ENCODE peak calls at places on chromosomes 2 and 18, in seven cellular contexts. One of them, this sample, is unnamed.

GRCh38 chr2:11672404-11672803 is 2.4 kb upstream of the NTSR2 start:
- DNase-seq in activated CD8-positive, alpha-beta T cell treated with anti-CD3 and anti-CD28 coated beads for 36 hours: no peak
- DNase-seq in WERI-Rb-1: no peak
- DNase-seq in psoas muscle: no peak
- DNase-seq in prostate gland: no peak
- DNase-seq in dorsolateral prefrontal cortex: no peak
- DNase-seq in uterus: no peak
- DNase-seq in this sample: no peak

GRCh38 chr18:37383036-37383788 is 182.4 kb downstream of the CELF4 start:
- DNase-seq in activated CD8-positive, alpha-beta T cell treated with anti-CD3 and anti-CD28 coated beads for 36 hours: no peak
- DNase-seq in WERI-Rb-1: no peak
- DNase-seq in psoas muscle: no peak
- DNase-seq in prostate gland: no peak
- DNase-seq in dorsolateral prefrontal cortex: no peak
- DNase-seq in uterus: no peak
- DNase-seq in this sample: no peak

GRCh38 chr2:50850290-50850969 is 181.5 kb downstream of the NRXN1 start:
- DNase-seq in activated CD8-positive, alpha-beta T cell treated with anti-CD3 and anti-CD28 coated beads for 36 hours: no peak
- DNase-seq in WERI-Rb-1: no peak
- DNase-seq in psoas muscle: no peak
- DNase-seq in prostate gland: no peak
- DNase-seq in dorsolateral prefrontal cortex: no peak
- DNase-seq in uterus: no peak
- DNase-seq in this sample: no peak

GRCh38 chr2:101223814-101224231 is 28.9 kb upstream of the CNOT11 start:
- DNase-seq in activated CD8-positive, alpha-beta T cell treated with anti-CD3 and anti-CD28 coated beads for 36 hours: peak; percentile 72
- DNase-seq in WERI-Rb-1: no peak
- DNase-seq in psoas muscle: no peak
- DNase-seq in prostate gland: no peak
- DNase-seq in dorsolateral prefrontal cortex: no peak
- DNase-seq in uterus: no peak
- DNase-seq in this sample: no peak

GRCh38 chr2:56811401-56811800 is 627.6 kb downstream of the CCDC85A start:
- DNase-seq in activated CD8-positive, alpha-beta T cell treated with anti-CD3 and anti-CD28 coated beads for 36 hours: no peak
- DNase-seq in WERI-Rb-1: no peak
- DNase-seq in psoas muscle: no peak
- DNase-seq in prostate gland: no peak
- DNase-seq in dorsolateral prefrontal cortex: no peak
- DNase-seq in uterus: no peak
- DNase-seq in this sample: no peak

GRCh38 chr2:236944561-236944960 is 141.1 kb upstream of the COPS8 start:
- DNase-seq in activated CD8-positive, alpha-beta T cell treated with anti-CD3 and anti-CD28 coated beads for 36 hours: no peak
- DNase-seq in WERI-Rb-1: no peak
- DNase-seq in psoas muscle: no peak
- DNase-seq in prostate gland: no peak
- DNase-seq in dorsolateral prefrontal cortex: no peak
- DNase-seq in uterus: no peak
- DNase-seq in this sample: no peak

GRCh38 chr18:26804474-26804873 is 61.0 kb downstream of the AQP4 start:
- DNase-seq in activated CD8-positive, alpha-beta T cell treated with anti-CD3 and anti-CD28 coated beads for 36 hours: no peak
- DNase-seq in WERI-Rb-1: peak; percentile 31
- DNase-seq in psoas muscle: no peak
- DNase-seq in prostate gland: no peak
- DNase-seq in dorsolateral prefrontal cortex: peak; percentile 21
- DNase-seq in uterus: no peak
- DNase-seq in this sample: no peak

GRCh38 chr2:231985823-231986261 is 24.3 kb downstream of the DIS3L2 start:
- DNase-seq in activated CD8-positive, alpha-beta T cell treated with anti-CD3 and anti-CD28 coated beads for 36 hours: peak; percentile 24
- DNase-seq in WERI-Rb-1: no peak
- DNase-seq in psoas muscle: no peak
- DNase-seq in prostate gland: no peak
- DNase-seq in dorsolateral prefrontal cortex: no peak
- DNase-seq in uterus: no peak
- DNase-seq in this sample: no peak

GRCh38 chr2:20561703-20562454 is 89.0 kb downstream of the HS1BP3 start:
- DNase-seq in activated CD8-positive, alpha-beta T cell treated with anti-CD3 and anti-CD28 coated beads for 36 hours: no peak
- DNase-seq in WERI-Rb-1: no peak
- DNase-seq in psoas muscle: no peak
- DNase-seq in prostate gland: no peak
- DNase-seq in dorsolateral prefrontal cortex: no peak
- DNase-seq in uterus: peak; percentile 11
- DNase-seq in this sample: no peak

GRCh38 chr2:152508446-152508845 is 173.5 kb downstream of the FMNL2 start:
- DNase-seq in activated CD8-positive, alpha-beta T cell treated with anti-CD3 and anti-CD28 coated beads for 36 hours: no peak
- DNase-seq in WERI-Rb-1: no peak
- DNase-seq in psoas muscle: no peak
- DNase-seq in prostate gland: no peak
- DNase-seq in dorsolateral prefrontal cortex: no peak
- DNase-seq in uterus: no peak
- DNase-seq in this sample: no peak

GRCh38 chr2:176455865-176456291 is 186.6 kb downstream of the MTX2 start:
- DNase-seq in activated CD8-positive, alpha-beta T cell treated with anti-CD3 and anti-CD28 coated beads for 36 hours: no peak
- DNase-seq in WERI-Rb-1: peak; percentile 29
- DNase-seq in psoas muscle: peak; percentile 60
- DNase-seq in prostate gland: no peak
- DNase-seq in dorsolateral prefrontal cortex: no peak
- DNase-seq in uterus: peak; percentile 71
- DNase-seq in this sample: no peak

GRCh38 chr2:162244559-162245031 is 1.4 kb upstream of the FAP start:
- DNase-seq in activated CD8-positive, alpha-beta T cell treated with anti-CD3 and anti-CD28 coated beads for 36 hours: no peak
- DNase-seq in WERI-Rb-1: no peak
- DNase-seq in psoas muscle: peak; percentile 29
- DNase-seq in prostate gland: no peak
- DNase-seq in dorsolateral prefrontal cortex: no peak
- DNase-seq in uterus: peak; percentile 52
- DNase-seq in this sample: no peak

GRCh38 chr2:199757466-199757865 is 93.5 kb downstream of the FTCDNL1 start:
- DNase-seq in activated CD8-positive, alpha-beta T cell treated with anti-CD3 and anti-CD28 coated beads for 36 hours: no peak
- DNase-seq in WERI-Rb-1: no peak
- DNase-seq in psoas muscle: peak; percentile 34
- DNase-seq in prostate gland: peak; percentile 67
- DNase-seq in dorsolateral prefrontal cortex: peak; percentile 73
- DNase-seq in uterus: peak; percentile 19
- DNase-seq in this sample: no peak

GRCh38 chr2:156343096-156343939 is 10.8 kb upstream of the NR4A2 start:
- DNase-seq in activated CD8-positive, alpha-beta T cell treated with anti-CD3 and anti-CD28 coated beads for 36 hours: no peak
- DNase-seq in WERI-Rb-1: no peak
- DNase-seq in psoas muscle: no peak
- DNase-seq in prostate gland: no peak
- DNase-seq in dorsolateral prefrontal cortex: no peak
- DNase-seq in uterus: no peak
- DNase-seq in this sample: no peak

GRCh38 chr2:72981516-72981915 is 64.2 kb downstream of the EMX1 start:
- DNase-seq in activated CD8-positive, alpha-beta T cell treated with anti-CD3 and anti-CD28 coated beads for 36 hours: no peak
- DNase-seq in WERI-Rb-1: no peak
- DNase-seq in psoas muscle: no peak
- DNase-seq in prostate gland: no peak
- DNase-seq in dorsolateral prefrontal cortex: no peak
- DNase-seq in uterus: no peak
- DNase-seq in this sample: no peak

GRCh38 chr2:237686659-237687136 is 59.3 kb downstream of the LRRFIP1 start:
- DNase-seq in activated CD8-positive, alpha-beta T cell treated with anti-CD3 and anti-CD28 coated beads for 36 hours: no peak
- DNase-seq in WERI-Rb-1: peak; percentile 28
- DNase-seq in psoas muscle: no peak
- DNase-seq in prostate gland: no peak
- DNase-seq in dorsolateral prefrontal cortex: no peak
- DNase-seq in uterus: no peak
- DNase-seq in this sample: no peak

GRCh38 chr2:159098374-159098773 is 129.9 kb downstream of the TANC1 start:
- DNase-seq in activated CD8-positive, alpha-beta T cell treated with anti-CD3 and anti-CD28 coated beads for 36 hours: no peak
- DNase-seq in WERI-Rb-1: no peak
- DNase-seq in psoas muscle: no peak
- DNase-seq in prostate gland: no peak
- DNase-seq in dorsolateral prefrontal cortex: no peak
- DNase-seq in uterus: no peak
- DNase-seq in this sample: no peak

GRCh38 chr2:33518200-33518599 is 41.8 kb downstream of the RASGRP3 start:
- DNase-seq in activated CD8-positive, alpha-beta T cell treated with anti-CD3 and anti-CD28 coated beads for 36 hours: no peak
- DNase-seq in WERI-Rb-1: no peak
- DNase-seq in psoas muscle: no peak
- DNase-seq in prostate gland: no peak
- DNase-seq in dorsolateral prefrontal cortex: no peak
- DNase-seq in uterus: no peak
- DNase-seq in this sample: no peak

GRCh38 chr2:64910972-64911433 is 78.2 kb upstream of the SLC1A4 start:
- DNase-seq in activated CD8-positive, alpha-beta T cell treated with anti-CD3 and anti-CD28 coated beads for 36 hours: peak; percentile 49
- DNase-seq in WERI-Rb-1: peak; percentile 42
- DNase-seq in psoas muscle: no peak
- DNase-seq in prostate gland: no peak
- DNase-seq in dorsolateral prefrontal cortex: no peak
- DNase-seq in uterus: no peak
- DNase-seq in this sample: no peak

GRCh38 chr2:74267068-74267467 is 68.7 kb downstream of the MTHFD2 start:
- DNase-seq in activated CD8-positive, alpha-beta T cell treated with anti-CD3 and anti-CD28 coated beads for 36 hours: peak; percentile 83
- DNase-seq in WERI-Rb-1: peak; percentile 65
- DNase-seq in psoas muscle: no peak
- DNase-seq in prostate gland: no peak
- DNase-seq in dorsolateral prefrontal cortex: no peak
- DNase-seq in uterus: no peak
- DNase-seq in this sample: no peak

GRCh38 chr18:23800902-23801301 is 111.6 kb downstream of the LAMA3 start:
- DNase-seq in activated CD8-positive, alpha-beta T cell treated with anti-CD3 and anti-CD28 coated beads for 36 hours: no peak
- DNase-seq in WERI-Rb-1: no peak
- DNase-seq in psoas muscle: no peak
- DNase-seq in prostate gland: no peak
- DNase-seq in dorsolateral prefrontal cortex: no peak
- DNase-seq in uterus: no peak
- DNase-seq in this sample: no peak
- TF ChIP-seq CTCF in activated CD8-positive, alpha-beta T cell treated with anti-CD3 and anti-CD28 coated beads for 36 hours: no peak
- TF ChIP-seq CTCF in WERI-Rb-1: no peak
- TF ChIP-seq CTCF in psoas muscle: no peak
- TF ChIP-seq CTCF in prostate gland: no peak
- TF ChIP-seq CTCF in dorsolateral prefrontal cortex: no peak
- TF ChIP-seq CTCF in uterus: no peak
- TF ChIP-seq CTCF in this sample: no peak

DNA sequence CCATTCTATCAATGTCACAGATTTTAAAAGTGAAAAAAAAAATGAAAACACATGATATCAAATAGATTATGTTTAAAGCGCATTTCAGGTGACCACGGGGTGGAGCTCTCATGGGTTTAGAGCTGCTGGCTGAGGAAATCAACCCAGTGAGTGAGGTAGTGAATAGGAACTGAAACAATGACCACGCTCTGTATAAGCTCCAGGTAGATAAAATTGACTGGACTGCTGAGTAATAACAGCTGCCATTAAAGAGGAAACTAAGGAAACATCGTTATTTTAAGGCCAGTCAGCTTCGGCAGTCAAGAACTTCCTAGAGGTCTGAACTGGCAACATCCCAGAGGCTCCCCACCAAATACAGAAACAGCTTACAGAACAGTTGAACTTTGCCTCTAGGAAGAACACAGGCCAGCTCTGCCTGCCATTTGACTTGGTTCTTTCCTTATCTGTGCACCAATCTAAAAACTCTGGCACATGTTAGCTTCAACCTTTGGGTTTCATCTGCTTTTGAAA is 185.9 kb downstream of the PDE1A start:
- DNase-seq in activated CD8-positive, alpha-beta T cell treated with anti-CD3 and anti-CD28 coated beads for 36 hours: peak; percentile 51
- DNase-seq in WERI-Rb-1: peak; percentile 41
- DNase-seq in psoas muscle: no peak
- DNase-seq in prostate gland: no peak
- DNase-seq in dorsolateral prefrontal cortex: no peak
- DNase-seq in uterus: peak; percentile 19
- DNase-seq in this sample: no peak
- TF ChIP-seq CTCF in activated CD8-positive, alpha-beta T cell treated with anti-CD3 and anti-CD28 coated beads for 36 hours: peak; percentile 22
- TF ChIP-seq CTCF in WERI-Rb-1: peak; percentile 51
- TF ChIP-seq CTCF in psoas muscle: no peak
- TF ChIP-seq CTCF in prostate gland: peak; percentile 24
- TF ChIP-seq CTCF in dorsolateral prefrontal cortex: peak; percentile 52
- TF ChIP-seq CTCF in uterus: no peak
- TF ChIP-seq CTCF in this sample: peak; percentile 60

GRCh38 chr2:228699888-228700287 is 518.4 kb upstream of the SPHKAP start:
- DNase-seq in activated CD8-positive, alpha-beta T cell treated with anti-CD3 and anti-CD28 coated beads for 36 hours: no peak
- DNase-seq in WERI-Rb-1: no peak
- DNase-seq in psoas muscle: no peak
- DNase-seq in prostate gland: no peak
- DNase-seq in dorsolateral prefrontal cortex: no peak
- DNase-seq in uterus: no peak
- DNase-seq in this sample: no peak

GRCh38 chr2:228698963-228699362 is 517.5 kb upstream of the SPHKAP start:
- DNase-seq in activated CD8-positive, alpha-beta T cell treated with anti-CD3 and anti-CD28 coated beads for 36 hours: no peak
- DNase-seq in WERI-Rb-1: no peak
- DNase-seq in psoas muscle: no peak
- DNase-seq in prostate gland: no peak
- DNase-seq in dorsolateral prefrontal cortex: no peak
- DNase-seq in uterus: no peak
- DNase-seq in this sample: no peak

GRCh38 chr2:228697456-228697855 is 516.0 kb upstream of the SPHKAP start:
- DNase-seq in activated CD8-positive, alpha-beta T cell treated with anti-CD3 and anti-CD28 coated beads for 36 hours: no peak
- DNase-seq in WERI-Rb-1: no peak
- DNase-seq in psoas muscle: no peak
- DNase-seq in prostate gland: no peak
- DNase-seq in dorsolateral prefrontal cortex: no peak
- DNase-seq in uterus: no peak
- DNase-seq in this sample: no peak

GRCh38 chr2:228700638-228701037 is 519.2 kb upstream of the SPHKAP start:
- DNase-seq in activated CD8-positive, alpha-beta T cell treated with anti-CD3 and anti-CD28 coated beads for 36 hours: no peak
- DNase-seq in WERI-Rb-1: no peak
- DNase-seq in psoas muscle: no peak
- DNase-seq in prostate gland: no peak
- DNase-seq in dorsolateral prefrontal cortex: no peak
- DNase-seq in uterus: no peak
- DNase-seq in this sample: no peak

GRCh38 chr2:228699400-228699799 is 517.9 kb upstream of the SPHKAP start:
- DNase-seq in activated CD8-positive, alpha-beta T cell treated with anti-CD3 and anti-CD28 coated beads for 36 hours: no peak
- DNase-seq in WERI-Rb-1: no peak
- DNase-seq in psoas muscle: no peak
- DNase-seq in prostate gland: no peak
- DNase-seq in dorsolateral prefrontal cortex: no peak
- DNase-seq in uterus: no peak
- DNase-seq in this sample: no peak
- TF ChIP-seq CTCF in activated CD8-positive, alpha-beta T cell treated with anti-CD3 and anti-CD28 coated beads for 36 hours: no peak
- TF ChIP-seq CTCF in WERI-Rb-1: no peak
- TF ChIP-seq CTCF in psoas muscle: no peak
- TF ChIP-seq CTCF in prostate gland: no peak
- TF ChIP-seq CTCF in dorsolateral prefrontal cortex: no peak
- TF ChIP-seq CTCF in uterus: peak; percentile 36
- TF ChIP-seq CTCF in this sample: no peak

DNA sequence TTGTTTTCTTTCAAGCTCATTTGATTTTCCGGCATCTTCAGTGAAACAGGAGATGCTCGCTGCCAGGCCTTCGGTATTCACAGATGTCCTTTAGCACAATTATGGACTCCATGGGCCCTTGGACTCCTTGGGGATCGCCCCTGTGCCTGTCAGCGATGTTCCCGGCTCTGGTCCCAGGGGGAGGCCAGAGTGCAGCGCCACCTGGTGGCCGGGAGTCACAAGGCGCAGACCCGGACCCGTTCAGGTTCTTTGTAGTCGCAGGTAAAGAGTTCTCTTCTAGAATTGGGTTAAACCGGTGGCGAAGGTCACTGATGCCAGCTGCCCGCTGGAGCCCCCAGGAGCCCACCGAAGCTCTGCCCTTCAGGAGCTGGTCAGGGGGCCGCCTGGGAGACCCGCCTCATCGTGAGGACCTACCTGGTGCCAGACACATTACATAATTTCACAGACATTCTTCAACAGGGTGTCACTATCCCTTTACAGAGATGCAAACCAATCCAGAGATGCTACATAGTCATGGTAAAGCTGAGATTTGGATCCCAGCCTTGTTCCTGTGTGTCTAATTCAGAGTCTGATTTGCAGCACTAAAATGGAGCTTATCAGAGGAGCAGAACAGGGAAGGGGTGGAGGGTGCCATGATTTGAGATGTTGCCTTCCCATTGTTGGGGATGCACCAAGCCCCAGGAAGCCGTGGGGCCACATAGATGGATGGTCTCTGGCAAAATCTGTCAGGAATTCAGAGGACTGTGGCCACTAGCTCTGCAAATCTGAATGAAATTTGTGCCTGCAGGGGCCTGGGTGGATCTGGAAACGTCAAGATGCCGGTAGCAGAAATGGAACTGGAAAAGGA is 6.0 kb upstream of the INPP5D start:
- DNase-seq in activated CD8-positive, alpha-beta T cell treated with anti-CD3 and anti-CD28 coated beads for 36 hours: peak; percentile 83
- DNase-seq in WERI-Rb-1: peak; percentile 72
- DNase-seq in psoas muscle: peak; percentile 62
- DNase-seq in prostate gland: peak; percentile 36
- DNase-seq in dorsolateral prefrontal cortex: peak; percentile 63
- DNase-seq in uterus: peak; percentile 28
- DNase-seq in this sample: peak; percentile 63
- TF ChIP-seq CTCF in activated CD8-positive, alpha-beta T cell treated with anti-CD3 and anti-CD28 coated beads for 36 hours: peak; percentile 96
- TF ChIP-seq CTCF in WERI-Rb-1: peak; percentile 87
- TF ChIP-seq CTCF in psoas muscle: peak; percentile 85
- TF ChIP-seq CTCF in prostate gland: peak; percentile 90
- TF ChIP-seq CTCF in dorsolateral prefrontal cortex: peak; percentile 95
- TF ChIP-seq CTCF in uterus: peak; percentile 56
- TF ChIP-seq CTCF in this sample: peak; percentile 97

This sample was measured in progenitor cell of endocrine pancreas.